ENCODE peak calls at places on chromosome 5, in eight cellular contexts. R is stimulated activated CD4-positive, alpha-beta T cell treated with anti-CD3 and anti-CD28 coated beads, Interleukin-12 subunit alpha, Interleukin-12 subunit beta, amount 100 ng/mL, for 4 hours; D is hepatic stellate cell; E is activated naive CD4-positive, alpha-beta T cell treated with anti-CD3 and anti-CD28 coated beads for 36 hours; B is epithelial cell of proximal tubule; K is activated effector memory CD4-positive, alpha-beta T cell treated with anti-CD3 and anti-CD28 coated beads, Interleukin-2, amount 50 U/mL, for 16 hours; Z is T47D; O is nucleus accumbens. L is an unnamed sample.
A peak's percentile ranks its signal among the peaks of the same experiment; 100 is the strongest.

GRCh38 chr5:124182133-124182532 is 564.3 kb downstream of the ZNF608 start:
- DNase-seq in E (no peak), O (no peak), K (no peak), R (no peak), D (no peak), Z (no peak), B (no peak), L (no peak)

GRCh38 chr5:143148461-143149170 is 254.9 kb downstream of the NR3C1 start:
- DNase-seq in O (no peak), Z (no peak), D (no peak), B (no peak), R (no peak), E (no peak), K (no peak), L (peak; percentile 98)

GRCh38 chr5:149820536-149821503 is 90.7 kb downstream of the PPARGC1B start:
- DNase-seq in B (no peak), R (no peak), O (no peak), Z (no peak), D (no peak), K (no peak), E (no peak), L (no peak)

GRCh38 chr5:58069846-58070245 is 390.0 kb downstream of the PLK2 start:
- DNase-seq in D (no peak), B (no peak), O (no peak), E (no peak), R (no peak), Z (peak; percentile 98), K (no peak), L (no peak)

GRCh38 chr5:92780057-92780456 is 801.0 kb downstream of the NR2F1-AS1 start:
- DNase-seq in D (no peak), Z (no peak), E (no peak), K (no peak), B (no peak), O (no peak), R (no peak), L (no peak)

GRCh38 chr5:80998590-80998979 is 38.4 kb downstream of the RASGRF2 start:
- DNase-seq in B (no peak), D (no peak), E (peak; percentile 74), K (no peak), Z (no peak), O (no peak), R (peak; percentile 31), L (no peak)

GRCh38 chr5:71892641-71893340 is 173.7 kb downstream of the CARTPT start:
- DNase-seq in O (no peak), D (no peak), K (no peak), B (no peak), Z (no peak), R (no peak), E (no peak), L (no peak)

GRCh38 chr5:1468247-1468612 is 23.0 kb upstream of the SLC6A3 start:
- DNase-seq in B (no peak), O (no peak), Z (peak; percentile 58), R (peak; percentile 16), E (peak; percentile 47), K (peak; percentile 66), D (peak; percentile 37), L (no peak)

GRCh38 chr5:106020889-106021288 is 1649.8 kb downstream of the EFNA5 start:
- DNase-seq in D (no peak), B (no peak), E (no peak), O (no peak), Z (no peak), R (no peak), K (no peak), L (peak; percentile 67)

GRCh38 chr5:142697356-142697807 is 11.5 kb upstream of the FGF1 start:
- DNase-seq in D (peak; percentile 38), K (no peak), E (no peak), O (no peak), Z (no peak), R (no peak), B (no peak), L (peak; percentile 92)

GRCh38 chr5:178563621-178564020 is 26.6 kb downstream of the COL23A1 start:
- DNase-seq in R (no peak), E (no peak), Z (no peak), B (no peak), O (no peak), D (no peak), K (no peak), L (no peak)

GRCh38 chr5:148853868-148854267 is 27.5 kb downstream of the ADRB2 start:
- DNase-seq in K (no peak), E (no peak), Z (no peak), R (no peak), B (no peak), O (no peak), D (no peak), L (no peak)

L was measured in amniotic epithelial cell.